ENCODE peak calls at places on chromosomes 1 and 21, in seven cellular contexts. I is OCI-LY7; N is fibroblast of lung; J is aorta; M is CD4-positive, CD25-positive, alpha-beta regulatory T cell; L is cardiac muscle cell; E is upper lobe of right lung. A is an unnamed sample.
A peak's percentile ranks its signal among the peaks of the same experiment; 100 is the strongest.

GRCh38 chr1:197391303-197392226 is 123.5 kb downstream of the CRB1 start:
- DNase-seq in I (no peak), N (peak; percentile 35), J (no peak), M (no peak), L (peak; percentile 30), E (no peak), A (no peak)

GRCh38 chr1:159779403-159779851 is 1.3 kb upstream of the DUSP23 start:
- DNase-seq in I (no peak), N (peak; percentile 92), J (no peak), M (no peak), L (peak; percentile 85), E (no peak), A (no peak)

GRCh38 chr1:85464497-85465098 is 361 bp downstream of the DDAH1 start:
- DNase-seq in I (no peak), N (peak; percentile 85), J (peak; percentile 91), M (no peak), L (peak; percentile 75), E (peak; percentile 88), A (peak; percentile 61)

GRCh38 chr1:21523297-21523813 is 14.1 kb downstream of the ALPL start:
- DNase-seq in I (no peak), N (no peak), J (no peak), M (no peak), L (no peak), E (no peak), A (peak; percentile 36)

GRCh38 chr1:29124366-29125236 is 898 bp upstream of the TMEM200B start:
- DNase-seq in I (peak; percentile 44), N (peak; percentile 78), J (peak; percentile 96), M (peak; percentile 36), L (peak; percentile 93), E (peak; percentile 77), A (no peak)

GRCh38 chr1:76759950-76760349 is 107.3 kb upstream of the ST6GALNAC5 start:
- DNase-seq in I (no peak), N (peak; percentile 38), J (no peak), M (no peak), L (peak; percentile 56), E (peak; percentile 78), A (no peak)

GRCh38 chr1:6348511-6349191 is 44.9 kb downstream of the ACOT7 start:
- DNase-seq in I (no peak), N (peak; percentile 90), J (no peak), M (no peak), L (peak; percentile 88), E (no peak), A (peak; percentile 37)

GRCh38 chr1:171653796-171654704 is 1.6 kb upstream of the MYOC start:
- DNase-seq in I (no peak), N (peak; percentile 75), J (no peak), M (no peak), L (peak; percentile 79), E (no peak), A (no peak)

GRCh38 chr1:175885247-175885646 is 141.9 kb upstream of the TNR start:
- DNase-seq in I (no peak), N (peak; percentile 54), J (no peak), M (no peak), L (peak; percentile 62), E (no peak), A (no peak)

GRCh38 chr1:3277121-3277520 is 177.3 kb upstream of the ARHGEF16 start:
- DNase-seq in I (no peak), N (no peak), J (no peak), M (no peak), L (no peak), E (no peak), A (no peak)

GRCh38 chr1:165253818-165254254 is 102.7 kb downstream of the LMX1A start:
- DNase-seq in I (no peak), N (no peak), J (no peak), M (no peak), L (no peak), E (no peak), A (no peak)

GRCh38 chr1:205939690-205940330 is 3.4 kb downstream of the SLC26A9 start:
- DNase-seq in I (peak; percentile 33), N (no peak), J (no peak), M (no peak), L (no peak), E (peak; percentile 78), A (peak; percentile 22)

GRCh38 chr1:192810253-192810880 is 1.5 kb downstream of the RGS2 start:
- DNase-seq in I (peak; percentile 79), N (peak; percentile 64), J (no peak), M (no peak), L (peak; percentile 81), E (no peak), A (no peak)

GRCh38 chr1:154253671-154254070 is 18.8 kb upstream of the HAX1 start:
- DNase-seq in I (no peak), N (peak; percentile 16), J (no peak), M (no peak), L (no peak), E (no peak), A (no peak)

GRCh38 chr1:21496886-21497285 is 12.3 kb upstream of the ALPL start:
- DNase-seq in I (no peak), N (no peak), J (no peak), M (no peak), L (no peak), E (no peak), A (no peak)

GRCh38 chr1:20358761-20359263 is 68.1 kb downstream of the VWA5B1 start:
- DNase-seq in I (no peak), N (peak; percentile 61), J (no peak), M (no peak), L (peak; percentile 29), E (peak; percentile 75), A (peak; percentile 83)

DNA sequence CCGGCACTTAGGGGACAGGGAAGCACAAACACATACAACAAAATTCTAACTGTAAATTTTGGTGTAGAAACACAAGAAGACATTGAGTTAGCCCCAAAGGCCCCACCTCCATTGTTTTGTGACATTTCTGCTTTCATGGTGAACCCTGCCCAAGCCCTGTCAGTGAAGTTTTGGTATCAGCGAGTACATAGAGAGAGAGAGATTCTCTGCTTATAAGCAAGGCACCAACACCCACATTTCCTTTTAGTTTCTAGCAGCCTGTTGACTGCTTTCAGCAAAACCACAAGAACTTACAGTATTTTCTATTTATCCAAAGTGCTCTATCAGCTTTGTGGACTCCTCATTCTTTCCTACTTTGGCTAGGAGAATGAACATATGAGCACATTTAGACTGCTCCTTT is 24.0 kb downstream of the ZNF124 start:
- DNase-seq in I (no peak), N (peak; percentile 38), J (no peak), M (no peak), L (no peak), E (no peak), A (no peak)
- H3K9me3 ChIP-seq in I (peaks cover 44% of the 10 kb centered on the region), N (no peaks in the 10 kb centered on the region), J (peaks cover 22% of the 10 kb centered on the region), M (peaks cover 87% of the 10 kb centered on the region), L (no peaks in the 10 kb centered on the region), E (peaks cover 63% of the 10 kb centered on the region), A (peaks cover 4% of the 10 kb centered on the region)

DNA sequence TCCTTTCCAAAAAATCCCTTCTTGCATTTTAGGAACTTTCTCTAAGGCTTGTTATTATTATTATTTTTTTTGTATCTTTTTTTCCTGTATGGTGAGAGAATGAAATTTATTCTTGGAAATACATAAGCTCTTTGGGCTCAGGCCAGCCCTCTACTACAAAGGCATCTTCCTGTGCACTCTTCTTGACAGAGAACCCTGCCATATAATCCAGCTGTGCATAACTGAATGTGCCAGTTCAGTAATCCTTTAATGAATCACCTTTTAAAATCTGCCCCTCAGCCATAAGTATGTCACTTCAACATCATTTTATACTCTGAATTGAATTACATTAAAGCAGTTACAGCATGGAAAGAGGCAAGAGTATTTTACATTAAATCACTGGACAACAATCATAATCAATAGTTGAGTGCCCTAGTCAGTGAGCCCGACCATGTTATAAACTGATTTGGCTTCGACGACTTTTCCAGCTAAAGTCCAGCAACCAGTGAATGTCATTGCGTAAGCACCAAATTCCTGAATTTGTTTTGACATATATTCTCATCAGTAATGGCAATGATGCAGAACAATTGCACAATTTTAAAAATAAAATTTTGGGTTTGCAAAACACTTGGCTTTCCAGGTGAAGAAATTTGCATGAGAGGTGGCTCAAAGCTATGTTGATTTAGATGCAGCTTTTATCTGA is 59.2 kb upstream of the KCNK2 start:
- DNase-seq in I (no peak), N (no peak), J (no peak), M (no peak), L (peak; percentile 68), E (no peak), A (no peak)
- H3K27ac ChIP-seq in I (no peak overlapping the region), N (no peak overlapping the region), J (no peak overlapping the region), M (no peak overlapping the region), L (no peak overlapping the region), E (peak overlapping the region; percentile 13), A (no peak overlapping the region)

DNA sequence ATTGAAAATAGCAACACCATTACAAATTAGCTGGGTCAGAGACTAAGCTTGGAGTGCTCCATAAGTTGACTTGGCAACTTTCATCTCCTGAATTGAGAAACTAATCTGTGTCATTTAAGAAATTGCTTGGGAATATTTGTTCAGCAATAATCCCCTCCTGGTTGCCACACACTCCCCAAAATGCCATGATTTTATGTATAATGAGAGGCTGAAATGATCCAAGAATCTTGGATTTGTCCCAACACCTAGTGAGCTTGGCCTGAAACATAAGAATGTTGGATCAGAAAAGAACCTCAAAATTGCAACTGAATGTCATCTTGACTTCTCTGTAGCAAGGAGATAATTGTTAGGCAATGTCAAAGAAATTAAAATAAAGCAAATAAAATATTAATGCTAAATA is 805.9 kb upstream of the ADAMTS5 start:
- DNase-seq in I (no peak), N (no peak), J (no peak), M (no peak), L (peak; percentile 72), E (no peak), A (no peak)
- H3K9me3 ChIP-seq in I (no peaks in the 10 kb centered on the region), N (no peaks in the 10 kb centered on the region), J (no peaks in the 10 kb centered on the region), M (no peaks in the 10 kb centered on the region), L (no peaks in the 10 kb centered on the region), E (no peaks in the 10 kb centered on the region), A (no peaks in the 10 kb centered on the region)

GRCh38 chr1:25549273-25550154 is 6.1 kb downstream of the LDLRAP1 start:
- DNase-seq in I (peak; percentile 95), N (peak; percentile 72), J (no peak), M (peak; percentile 61), L (peak; percentile 57), E (peak; percentile 77), A (peak; percentile 74)
- H3K27ac ChIP-seq in I (peak overlapping the region; percentile 90), N (no peak overlapping the region), J (peak overlapping the region; percentile 74), M (peak overlapping the region; percentile 83), L (peak overlapping the region; percentile 68), E (peak overlapping the region; percentile 71), A (peak overlapping the region; percentile 59)

GRCh38 chr1:189438808-189439207 is 1038.9 kb downstream of the BRINP3 start:
- DNase-seq in I (no peak), N (no peak), J (no peak), M (no peak), L (no peak), E (no peak), A (no peak)

GRCh38 chr1:189431437-189431836 is 1046.2 kb downstream of the BRINP3 start:
- DNase-seq in I (no peak), N (peak; percentile 32), J (no peak), M (no peak), L (peak; percentile 50), E (no peak), A (no peak)

GRCh38 chr1:189434461-189434860 is 1043.2 kb downstream of the BRINP3 start:
- DNase-seq in I (no peak), N (peak; percentile 49), J (no peak), M (no peak), L (no peak), E (no peak), A (no peak)

GRCh38 chr1:189432761-189433160 is 1044.9 kb downstream of the BRINP3 start:
- DNase-seq in I (no peak), N (peak; percentile 2), J (no peak), M (no peak), L (no peak), E (no peak), A (no peak)

GRCh38 chr1:189435398-189435797 is 1042.3 kb downstream of the BRINP3 start:
- DNase-seq in I (no peak), N (no peak), J (no peak), M (no peak), L (no peak), E (no peak), A (no peak)
- H3K9me3 ChIP-seq in I (no peaks in the 10 kb centered on the region), N (no peaks in the 10 kb centered on the region), J (peaks cover 2% of the 10 kb centered on the region), M (peaks cover 5% of the 10 kb centered on the region), L (no peaks in the 10 kb centered on the region), E (no peaks in the 10 kb centered on the region), A (no peaks in the 10 kb centered on the region)